ENCODE peak calls at places on chromosomes 6 and 20, in five cellular contexts. I is RWPE1, R is neural crest cell, O is nephron progenitor cell, W is aorta. S is an unnamed sample.

GRCh38 chr6:43509984-43510826 is at the start of gene LRRC73:
- DNase-seq in I (peak), W (peak), R (peak), O (peak), S (peak)

GRCh38 chr6:148831064-148831463 is 84.2 kb downstream of the UST start:
- DNase-seq in O (no peak), I (no peak), R (no peak), W (no peak), S (no peak)

GRCh38 chr6:12890171-12890790 is 173.7 kb downstream of the PHACTR1 start:
- DNase-seq in I (no peak), O (peak), W (no peak), R (no peak), S (no peak)

GRCh38 chr6:164274510-164274909 is 860.0 kb downstream of the QKI start:
- DNase-seq in R (no peak), O (no peak), W (no peak), I (no peak), S (no peak)

GRCh38 chr20:33673411-33674293 is 576 bp downstream of the NECAB3 start:
- DNase-seq in R (no peak), I (peak), O (no peak), W (no peak), S (no peak)

GRCh38 chr6:13979284-13980171 is 54.8 kb downstream of the RNF182 start:
- DNase-seq in I (no peak), W (no peak), O (no peak), R (no peak), S (no peak)

GRCh38 chr20:50399003-50399916 is 110.9 kb upstream of the PTPN1 start:
- DNase-seq in R (no peak), O (peak), W (peak), I (no peak), S (no peak)

GRCh38 chr6:4224082-4224978 is 89.0 kb upstream of the ECI2 start:
- DNase-seq in R (no peak), O (no peak), I (no peak), W (no peak), S (no peak)

GRCh38 chr6:150527100-150527499 is 72.6 kb upstream of the PLEKHG1 start:
- DNase-seq in R (no peak), W (no peak), O (no peak), I (peak), S (peak)

GRCh38 chr6:109002100-109002697 is 92.4 kb downstream of the SESN1 start:
- DNase-seq in O (no peak), R (no peak), I (no peak), W (no peak), S (peak)

GRCh38 chr6:159760602-159761057 is 1.2 kb upstream of the ACAT2 start:
- DNase-seq in R (no peak), W (no peak), I (peak), O (peak), S (peak)

GRCh38 chr20:16821211-16822089 is 73.3 kb downstream of the OTOR start:
- DNase-seq in O (peak), W (no peak), I (peak), R (peak), S (no peak)

GRCh38 chr6:43475506-43475905 is 1.9 kb upstream of the TJAP1 start:
- DNase-seq in R (no peak), I (no peak), W (no peak), O (no peak), S (no peak)

GRCh38 chr6:109441069-109441816 is 719 bp downstream of the SMPD2 start:
- DNase-seq in I (peak), W (peak), R (peak), O (peak), S (peak)

GRCh38 chr6:139763468-139764214 is 389.2 kb upstream of the CITED2 start:
- DNase-seq in W (no peak), R (no peak), O (no peak), I (no peak), S (no peak)

GRCh38 chr6:158500016-158500735 is 59.7 kb upstream of the TMEM181 start:
- DNase-seq in O (no peak), W (no peak), R (no peak), I (peak), S (no peak)

GRCh38 chr6:156585859-156586258 is 191.3 kb upstream of the ARID1B start:
- DNase-seq in W (no peak), R (no peak), O (no peak), I (no peak), S (no peak)

GRCh38 chr6:113416166-113416565 is 441.0 kb upstream of the MARCKS start:
- DNase-seq in W (no peak), I (no peak), O (no peak), R (no peak), S (no peak)

GRCh38 chr6:26104457-26105108 is 17.4 kb downstream of the HFE start:
- DNase-seq in I (no peak), O (no peak), W (no peak), R (no peak), S (no peak)

GRCh38 chr20:10448270-10449156 is 13.4 kb downstream of the SLX4IP start:
- DNase-seq in O (no peak), W (no peak), I (no peak), R (no peak), S (no peak)

GRCh38 chr6:150005761-150006651 is 19.3 kb downstream of the RAET1L start:
- DNase-seq in O (no peak), I (no peak), R (no peak), W (no peak), S (no peak)

GRCh38 chr6:374956-375355 is 16.6 kb upstream of the IRF4 start:
- DNase-seq in W (no peak), O (no peak), I (no peak), R (no peak), S (no peak)

GRCh38 chr6:33426590-33427563 is 7.0 kb downstream of the SYNGAP1 start:
- DNase-seq in W (peak), I (no peak), R (no peak), O (no peak), S (no peak)

GRCh38 chr20:6919792-6920468 is 152.4 kb downstream of the BMP2 start:
- DNase-seq in W (no peak), I (no peak), O (no peak), R (no peak), S (no peak)

GRCh38 chr6:18263561-18264337 is 581 bp downstream of the DEK start:
- DNase-seq in R (no peak), O (peak), W (peak), I (peak), S (no peak)

GRCh38 chr6:17730078-17730704 is 23.5 kb upstream of the NUP153 start:
- DNase-seq in I (no peak), R (no peak), O (no peak), W (no peak), S (peak)

GRCh38 chr20:48737463-48738093 is 90.2 kb downstream of the PREX1 start:
- DNase-seq in R (no peak), O (no peak), I (no peak), W (peak), S (no peak)